ENCODE peak calls at places on chromosomes 4 and X, in eight cellular contexts. One of them, this sample, is unnamed.

GRCh38 chr4:81131066-81131465 is 84.0 kb downstream of the PRKG2 start:
- DNase-seq in endodermal cell: no peak
- DNase-seq in cardiac fibroblast: no peak
- DNase-seq in A549: no peak
- DNase-seq in HCT116: no peak
- DNase-seq in dorsolateral prefrontal cortex: no peak
- DNase-seq in neural progenitor cell: no peak
- DNase-seq in MM.1S: no peak
- DNase-seq in this sample: no peak

GRCh38 chr4:87982446-87982845 is 6.9 kb downstream of the SPP1 start:
- DNase-seq in endodermal cell: no peak
- DNase-seq in cardiac fibroblast: peak
- DNase-seq in A549: no peak
- DNase-seq in HCT116: no peak
- DNase-seq in dorsolateral prefrontal cortex: no peak
- DNase-seq in neural progenitor cell: peak
- DNase-seq in MM.1S: no peak
- DNase-seq in this sample: no peak

GRCh38 chr4:145681956-145682355 is 2.0 kb downstream of the C4orf51 start:
- DNase-seq in endodermal cell: no peak
- DNase-seq in cardiac fibroblast: no peak
- DNase-seq in A549: no peak
- DNase-seq in HCT116: no peak
- DNase-seq in dorsolateral prefrontal cortex: no peak
- DNase-seq in neural progenitor cell: no peak
- DNase-seq in MM.1S: no peak
- DNase-seq in this sample: no peak

GRCh38 chr4:81412941-81413488 is 58.7 kb downstream of the RASGEF1B start:
- DNase-seq in endodermal cell: no peak
- DNase-seq in cardiac fibroblast: no peak
- DNase-seq in A549: no peak
- DNase-seq in HCT116: no peak
- DNase-seq in dorsolateral prefrontal cortex: no peak
- DNase-seq in neural progenitor cell: no peak
- DNase-seq in MM.1S: no peak
- DNase-seq in this sample: no peak

GRCh38 chr4:73844806-73845205 is 8.3 kb upstream of the PF4V1 start:
- DNase-seq in endodermal cell: no peak
- DNase-seq in cardiac fibroblast: no peak
- DNase-seq in A549: no peak
- DNase-seq in HCT116: no peak
- DNase-seq in dorsolateral prefrontal cortex: no peak
- DNase-seq in neural progenitor cell: no peak
- DNase-seq in MM.1S: no peak
- DNase-seq in this sample: no peak

GRCh38 chrX:15465896-15466651 is 27.1 kb downstream of the PIR start:
- DNase-seq in endodermal cell: peak
- DNase-seq in cardiac fibroblast: peak
- DNase-seq in A549: no peak
- DNase-seq in HCT116: no peak
- DNase-seq in dorsolateral prefrontal cortex: no peak
- DNase-seq in neural progenitor cell: peak
- DNase-seq in MM.1S: no peak
- DNase-seq in this sample: peak

GRCh38 chr4:140233811-140234696 is 80.1 kb upstream of the MAML3 start:
- DNase-seq in endodermal cell: peak
- DNase-seq in cardiac fibroblast: peak
- DNase-seq in A549: no peak
- DNase-seq in HCT116: no peak
- DNase-seq in dorsolateral prefrontal cortex: no peak
- DNase-seq in neural progenitor cell: no peak
- DNase-seq in MM.1S: no peak
- DNase-seq in this sample: no peak

GRCh38 chrX:154125356-154126040 is 18.5 kb upstream of the OPN1LW start:
- DNase-seq in endodermal cell: no peak
- DNase-seq in cardiac fibroblast: peak
- DNase-seq in A549: no peak
- DNase-seq in HCT116: no peak
- DNase-seq in dorsolateral prefrontal cortex: no peak
- DNase-seq in neural progenitor cell: no peak
- DNase-seq in MM.1S: no peak
- DNase-seq in this sample: no peak

GRCh38 chrX:10450229-10450958 is 170.0 kb downstream of the MID1 start:
- DNase-seq in endodermal cell: no peak
- DNase-seq in cardiac fibroblast: peak
- DNase-seq in A549: no peak
- DNase-seq in HCT116: no peak
- DNase-seq in dorsolateral prefrontal cortex: no peak
- DNase-seq in neural progenitor cell: no peak
- DNase-seq in MM.1S: no peak
- DNase-seq in this sample: no peak

GRCh38 chrX:55008571-55009358 is 8.6 kb downstream of the APEX2 start:
- DNase-seq in endodermal cell: no peak
- DNase-seq in cardiac fibroblast: no peak
- DNase-seq in A549: peak
- DNase-seq in HCT116: peak
- DNase-seq in dorsolateral prefrontal cortex: peak
- DNase-seq in neural progenitor cell: no peak
- DNase-seq in MM.1S: no peak
- DNase-seq in this sample: no peak

GRCh38 chr4:158807696-158808095 is 38.9 kb downstream of the FNIP2 start:
- DNase-seq in endodermal cell: no peak
- DNase-seq in cardiac fibroblast: no peak
- DNase-seq in A549: no peak
- DNase-seq in HCT116: no peak
- DNase-seq in dorsolateral prefrontal cortex: no peak
- DNase-seq in neural progenitor cell: no peak
- DNase-seq in MM.1S: no peak
- DNase-seq in this sample: no peak

GRCh38 chr4:67754288-67754687 is at the start of gene GNRHR:
- DNase-seq in endodermal cell: no peak
- DNase-seq in cardiac fibroblast: no peak
- DNase-seq in A549: no peak
- DNase-seq in HCT116: no peak
- DNase-seq in dorsolateral prefrontal cortex: no peak
- DNase-seq in neural progenitor cell: no peak
- DNase-seq in MM.1S: no peak
- DNase-seq in this sample: no peak

GRCh38 chr4:113502476-113502875 is 259.1 kb downstream of the CAMK2D start:
- DNase-seq in endodermal cell: no peak
- DNase-seq in cardiac fibroblast: no peak
- DNase-seq in A549: no peak
- DNase-seq in HCT116: no peak
- DNase-seq in dorsolateral prefrontal cortex: no peak
- DNase-seq in neural progenitor cell: no peak
- DNase-seq in MM.1S: no peak
- DNase-seq in this sample: no peak

GRCh38 chr4:82900335-82901128 is at the start of gene THAP9:
- DNase-seq in endodermal cell: peak
- DNase-seq in cardiac fibroblast: peak
- DNase-seq in A549: peak
- DNase-seq in HCT116: peak
- DNase-seq in dorsolateral prefrontal cortex: peak
- DNase-seq in neural progenitor cell: peak
- DNase-seq in MM.1S: peak
- DNase-seq in this sample: peak

GRCh38 chr4:82899339-82899738 is 1.2 kb upstream of the THAP9 start:
- DNase-seq in endodermal cell: no peak
- DNase-seq in cardiac fibroblast: peak
- DNase-seq in A549: no peak
- DNase-seq in HCT116: no peak
- DNase-seq in dorsolateral prefrontal cortex: no peak
- DNase-seq in neural progenitor cell: no peak
- DNase-seq in MM.1S: no peak
- DNase-seq in this sample: no peak

GRCh38 chr4:82900016-82900334 is 560 bp upstream of the THAP9 start:
- DNase-seq in endodermal cell: no peak
- DNase-seq in cardiac fibroblast: no peak
- DNase-seq in A549: peak
- DNase-seq in HCT116: no peak
- DNase-seq in dorsolateral prefrontal cortex: no peak
- DNase-seq in neural progenitor cell: peak
- DNase-seq in MM.1S: peak
- DNase-seq in this sample: no peak

GRCh38 chr4:82896755-82897154 is 3.8 kb upstream of the THAP9 start:
- DNase-seq in endodermal cell: no peak
- DNase-seq in cardiac fibroblast: no peak
- DNase-seq in A549: no peak
- DNase-seq in HCT116: no peak
- DNase-seq in dorsolateral prefrontal cortex: no peak
- DNase-seq in neural progenitor cell: no peak
- DNase-seq in MM.1S: no peak
- DNase-seq in this sample: no peak

DNA sequence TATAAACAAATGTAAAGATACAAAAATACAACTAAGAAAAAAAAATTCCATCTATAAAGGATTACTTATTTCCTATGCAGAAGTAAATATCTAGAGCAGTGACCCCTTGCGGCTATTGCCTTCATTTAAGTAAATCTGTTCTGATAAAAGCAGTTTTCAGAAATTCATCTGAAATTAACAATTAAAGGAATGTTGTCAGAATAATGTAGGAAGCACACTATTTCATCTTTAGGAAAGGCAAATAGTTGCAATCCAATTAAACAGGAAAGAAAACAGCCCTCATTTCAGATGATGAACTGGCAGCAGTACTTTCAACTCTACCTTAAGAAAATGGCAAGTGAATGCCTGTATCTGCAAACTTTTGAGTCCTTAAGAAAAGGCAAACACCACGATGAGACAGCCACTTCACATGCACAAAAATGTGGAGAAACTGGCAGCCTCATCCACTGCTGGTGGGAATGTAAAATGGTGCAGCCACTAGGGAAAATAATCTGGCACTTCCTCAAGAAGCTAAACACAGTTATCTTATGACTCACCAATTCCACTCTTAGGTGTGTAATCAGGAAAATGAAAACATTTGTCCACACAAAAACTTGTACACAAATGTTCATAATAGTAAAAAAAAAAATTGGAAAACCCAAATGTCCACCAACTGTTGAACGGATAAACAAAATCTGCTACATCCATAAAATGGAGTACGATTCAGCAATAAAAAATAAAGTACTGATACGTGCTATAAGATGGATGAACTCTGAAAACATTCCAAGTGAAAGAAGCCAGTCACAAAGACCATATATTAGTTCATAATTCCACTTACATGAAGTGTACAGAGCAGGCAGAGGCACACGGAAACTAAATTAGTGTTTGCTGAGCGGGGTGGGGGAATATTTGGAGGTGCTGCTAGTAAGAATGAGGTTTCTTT is 2.0 kb upstream of the THAP9 start:
- DNase-seq in endodermal cell: no peak
- DNase-seq in cardiac fibroblast: peak
- DNase-seq in A549: peak
- DNase-seq in HCT116: no peak
- DNase-seq in dorsolateral prefrontal cortex: no peak
- DNase-seq in neural progenitor cell: no peak
- DNase-seq in MM.1S: peak
- DNase-seq in this sample: no peak
- TF ChIP-seq CTCF in endodermal cell: peak
- TF ChIP-seq CTCF in cardiac fibroblast: peak
- TF ChIP-seq CTCF in A549: peak
- TF ChIP-seq CTCF in HCT116: peak
- TF ChIP-seq CTCF in dorsolateral prefrontal cortex: peak
- TF ChIP-seq CTCF in neural progenitor cell: peak
- TF ChIP-seq CTCF in MM.1S: peak
- TF ChIP-seq CTCF in this sample: no peak

GRCh38 chr4:7042697-7043464 is at the start of gene TADA2B:
- DNase-seq in endodermal cell: peak
- DNase-seq in cardiac fibroblast: peak
- DNase-seq in A549: peak
- DNase-seq in HCT116: peak
- DNase-seq in dorsolateral prefrontal cortex: peak
- DNase-seq in neural progenitor cell: peak
- DNase-seq in MM.1S: peak
- DNase-seq in this sample: peak
- TF ChIP-seq CTCF in endodermal cell: peak
- TF ChIP-seq CTCF in cardiac fibroblast: peak
- TF ChIP-seq CTCF in A549: peak
- TF ChIP-seq CTCF in HCT116: peak
- TF ChIP-seq CTCF in dorsolateral prefrontal cortex: peak
- TF ChIP-seq CTCF in neural progenitor cell: peak
- TF ChIP-seq CTCF in MM.1S: no peak
- TF ChIP-seq CTCF in this sample: peak

GRCh38 chr4:18533262-18533775 is 511.8 kb upstream of the LCORL start:
- DNase-seq in endodermal cell: no peak
- DNase-seq in cardiac fibroblast: no peak
- DNase-seq in A549: no peak
- DNase-seq in HCT116: no peak
- DNase-seq in dorsolateral prefrontal cortex: no peak
- DNase-seq in neural progenitor cell: no peak
- DNase-seq in MM.1S: no peak
- DNase-seq in this sample: no peak

GRCh38 chr4:18540349-18540748 is 518.8 kb upstream of the LCORL start:
- DNase-seq in endodermal cell: no peak
- DNase-seq in cardiac fibroblast: no peak
- DNase-seq in A549: no peak
- DNase-seq in HCT116: no peak
- DNase-seq in dorsolateral prefrontal cortex: no peak
- DNase-seq in neural progenitor cell: no peak
- DNase-seq in MM.1S: no peak
- DNase-seq in this sample: no peak

GRCh38 chr4:18535948-18536347 is 514.4 kb upstream of the LCORL start:
- DNase-seq in endodermal cell: no peak
- DNase-seq in cardiac fibroblast: no peak
- DNase-seq in A549: no peak
- DNase-seq in HCT116: no peak
- DNase-seq in dorsolateral prefrontal cortex: no peak
- DNase-seq in neural progenitor cell: no peak
- DNase-seq in MM.1S: no peak
- DNase-seq in this sample: no peak

GRCh38 chr4:18538121-18538520 is 516.6 kb upstream of the LCORL start:
- DNase-seq in endodermal cell: no peak
- DNase-seq in cardiac fibroblast: no peak
- DNase-seq in A549: no peak
- DNase-seq in HCT116: no peak
- DNase-seq in dorsolateral prefrontal cortex: no peak
- DNase-seq in neural progenitor cell: no peak
- DNase-seq in MM.1S: no peak
- DNase-seq in this sample: no peak

GRCh38 chr4:18536420-18536819 is 514.9 kb upstream of the LCORL start:
- DNase-seq in endodermal cell: peak
- DNase-seq in cardiac fibroblast: no peak
- DNase-seq in A549: no peak
- DNase-seq in HCT116: no peak
- DNase-seq in dorsolateral prefrontal cortex: no peak
- DNase-seq in neural progenitor cell: peak
- DNase-seq in MM.1S: no peak
- DNase-seq in this sample: no peak
- TF ChIP-seq CTCF in endodermal cell: peak
- TF ChIP-seq CTCF in cardiac fibroblast: no peak
- TF ChIP-seq CTCF in A549: no peak
- TF ChIP-seq CTCF in HCT116: peak
- TF ChIP-seq CTCF in dorsolateral prefrontal cortex: no peak
- TF ChIP-seq CTCF in neural progenitor cell: peak
- TF ChIP-seq CTCF in MM.1S: no peak
- TF ChIP-seq CTCF in this sample: no peak

DNA sequence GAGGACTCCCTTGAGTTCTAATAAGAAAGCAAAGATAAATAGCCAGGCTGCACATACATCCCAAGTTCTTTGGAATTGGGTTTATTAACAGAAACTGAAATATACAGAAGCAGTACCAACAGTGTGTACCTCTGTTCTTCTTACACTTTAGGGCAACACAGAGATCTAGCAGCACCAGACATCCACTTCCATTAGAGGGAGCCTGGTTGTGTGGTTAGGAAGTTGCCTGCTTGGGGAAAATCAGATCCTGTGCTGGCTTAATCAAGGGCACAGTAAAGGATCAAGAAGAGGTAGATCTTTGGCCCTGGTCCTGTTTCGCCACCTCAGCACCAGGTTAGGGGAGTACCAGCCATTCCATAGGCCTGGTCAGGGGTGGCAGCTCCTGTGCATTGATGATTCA is 231.1 kb upstream of the ARHGAP24 start:
- DNase-seq in endodermal cell: no peak
- DNase-seq in cardiac fibroblast: peak
- DNase-seq in A549: no peak
- DNase-seq in HCT116: no peak
- DNase-seq in dorsolateral prefrontal cortex: no peak
- DNase-seq in neural progenitor cell: peak
- DNase-seq in MM.1S: no peak
- DNase-seq in this sample: no peak
- TF ChIP-seq CTCF in endodermal cell: peak
- TF ChIP-seq CTCF in cardiac fibroblast: no peak
- TF ChIP-seq CTCF in A549: no peak
- TF ChIP-seq CTCF in HCT116: peak
- TF ChIP-seq CTCF in dorsolateral prefrontal cortex: no peak
- TF ChIP-seq CTCF in neural progenitor cell: peak
- TF ChIP-seq CTCF in MM.1S: no peak
- TF ChIP-seq CTCF in this sample: no peak